ENCODE peak calls at places on chromosomes 11 and 22, in nine cellular contexts. C is HFFc6; S is PC-3; R is smooth muscle cell of the brain vasculature; H is stromal cell of bone marrow; W is stimulated activated CD4-positive, alpha-beta T cell treated with anti-CD3 and anti-CD28 coated beads, Interleukin-1b, Interleukin-23, amount 100 ng/mL, for 4 hours; Q is activated gamma-delta T cell treated with anti-CD3 and anti-CD28 coated beads, Interleukin-2, amount 50 U/mL, for 16 hours; A is ovary; E is activated T-helper 1 cell treated with anti-CD3 and anti-CD28 coated beads, Interleukin-2, amount 50 U/mL, for 16 hours. B is an unnamed sample.

GRCh38 chr22:43789452-43789851 is 22.7 kb downstream of the EFCAB6 start:
- DNase-seq in C (peak), S (peak), R (no peak), H (peak), W (no peak), Q (no peak), A (peak), E (no peak), B (peak)

GRCh38 chr11:29527391-29527936 is 489.4 kb downstream of the KCNA4 start:
- DNase-seq in C (peak), S (peak), R (no peak), H (peak), W (no peak), Q (no peak), A (no peak), E (no peak), B (no peak)

GRCh38 chr11:441418-442274 is at the start of gene ANO9:
- DNase-seq in C (no peak), S (peak), R (no peak), H (no peak), W (peak), Q (no peak), A (no peak), E (no peak), B (no peak)

GRCh38 chr22:45879552-45879949 is 97.4 kb downstream of the WNT7B start:
- DNase-seq in C (no peak), S (no peak), R (no peak), H (no peak), W (no peak), Q (no peak), A (peak), E (no peak), B (no peak)

GRCh38 chr11:134124660-134125451 is 56.0 kb downstream of the JAM3 start:
- DNase-seq in C (peak), S (no peak), R (no peak), H (peak), W (peak), Q (no peak), A (peak), E (no peak), B (no peak)

GRCh38 chr11:125075900-125076317 is 12.8 kb downstream of the SLC37A2 start:
- DNase-seq in C (no peak), S (peak), R (no peak), H (peak), W (no peak), Q (no peak), A (no peak), E (no peak), B (no peak)

GRCh38 chr11:133904818-133905515 is 51.8 kb downstream of the IGSF9B start:
- DNase-seq in C (no peak), S (no peak), R (no peak), H (no peak), W (no peak), Q (no peak), A (no peak), E (no peak), B (no peak)

GRCh38 chr11:65113361-65113756 is 1.7 kb downstream of the TM7SF2 start:
- DNase-seq in C (no peak), S (peak), R (no peak), H (no peak), W (no peak), Q (no peak), A (peak), E (no peak), B (no peak)

GRCh38 chr11:29227816-29228215 is 789.0 kb downstream of the KCNA4 start:
- DNase-seq in C (no peak), S (no peak), R (no peak), H (peak), W (no peak), Q (no peak), A (no peak), E (no peak), B (no peak)

B was measured in HFF-Myc.